ENCODE peak calls at places on chromosomes 1 and 21, in four cellular contexts. One of them, this sample, is unnamed.

GRCh38 chr1:34929497-34929852 is at the start of gene DLGAP3:
- DNase-seq in MCF 10A: no peak
- DNase-seq in NK-92 treated with Interleukin-12 subunit alpha and Interleukin-12 subunit beta, amount 100 ng/mL, for 24 hours: no peak
- DNase-seq in NCI-H460: no peak
- DNase-seq in this sample: no peak

GRCh38 chr1:163320891-163321290 is 863 bp upstream of the NUF2 start:
- DNase-seq in MCF 10A: no peak
- DNase-seq in NK-92 treated with Interleukin-12 subunit alpha and Interleukin-12 subunit beta, amount 100 ng/mL, for 24 hours: no peak
- DNase-seq in NCI-H460: no peak
- DNase-seq in this sample: no peak

GRCh38 chr1:59682405-59683080 is 132.2 kb upstream of the HOOK1 start:
- DNase-seq in MCF 10A: no peak
- DNase-seq in NK-92 treated with Interleukin-12 subunit alpha and Interleukin-12 subunit beta, amount 100 ng/mL, for 24 hours: no peak
- DNase-seq in NCI-H460: no peak
- DNase-seq in this sample: no peak

GRCh38 chr1:42936309-42937078 is 22.2 kb downstream of the SLC2A1 start:
- DNase-seq in MCF 10A: peak; percentile 94
- DNase-seq in NK-92 treated with Interleukin-12 subunit alpha and Interleukin-12 subunit beta, amount 100 ng/mL, for 24 hours: peak; percentile 69
- DNase-seq in NCI-H460: peak; percentile 61
- DNase-seq in this sample: no peak

GRCh38 chr1:176552217-176552974 is 89.4 kb downstream of the PAPPA2 start:
- DNase-seq in MCF 10A: no peak
- DNase-seq in NK-92 treated with Interleukin-12 subunit alpha and Interleukin-12 subunit beta, amount 100 ng/mL, for 24 hours: no peak
- DNase-seq in NCI-H460: no peak
- DNase-seq in this sample: no peak

GRCh38 chr1:15152318-15153183 is 996 bp upstream of the TMEM51 start:
- DNase-seq in MCF 10A: peak; percentile 92
- DNase-seq in NK-92 treated with Interleukin-12 subunit alpha and Interleukin-12 subunit beta, amount 100 ng/mL, for 24 hours: no peak
- DNase-seq in NCI-H460: peak; percentile 74
- DNase-seq in this sample: no peak

GRCh38 chr21:31078796-31079195 is 40.5 kb upstream of the KRTAP19-8 start:
- DNase-seq in MCF 10A: no peak
- DNase-seq in NK-92 treated with Interleukin-12 subunit alpha and Interleukin-12 subunit beta, amount 100 ng/mL, for 24 hours: no peak
- DNase-seq in NCI-H460: no peak
- DNase-seq in this sample: no peak

GRCh38 chr21:45499970-45500575 is 42.2 kb downstream of the SLC19A1 start:
- DNase-seq in MCF 10A: no peak
- DNase-seq in NK-92 treated with Interleukin-12 subunit alpha and Interleukin-12 subunit beta, amount 100 ng/mL, for 24 hours: no peak
- DNase-seq in NCI-H460: no peak
- DNase-seq in this sample: no peak

This sample was measured in D721Med.